ENCODE peak calls at places on chromosome 6, in four cellular contexts. L is transverse colon, H is right cardiac atrium, S is Panc1. U is an unnamed sample.

GRCh38 chr6:6966569-6966968 is 141.2 kb upstream of the RREB1 start:
- DNase-seq in L (no peak), S (no peak), H (no peak), U (no peak)

GRCh38 chr6:120682145-120682544 is 652.1 kb downstream of the TBC1D32 start:
- DNase-seq in H (no peak), L (no peak), S (no peak), U (no peak)

GRCh38 chr6:146650799-146651481 is 52.2 kb downstream of the ADGB start:
- DNase-seq in H (no peak), S (no peak), L (no peak), U (peak)

GRCh38 chr6:1262704-1263038 is 49.2 kb upstream of the FOXQ1 start:
- DNase-seq in S (no peak), H (no peak), L (no peak), U (no peak)

GRCh38 chr6:44527961-44528644 is 140.6 kb downstream of the CDC5L start:
- DNase-seq in S (no peak), L (no peak), H (no peak), U (no peak)

GRCh38 chr6:102655823-102656222 is 1262.3 kb downstream of the GRIK2 start:
- DNase-seq in H (no peak), L (no peak), S (no peak), U (no peak)

GRCh38 chr6:3176562-3177355 is 19.4 kb upstream of the TUBB2A start:
- DNase-seq in H (no peak), S (peak), L (no peak), U (peak)

GRCh38 chr6:83770910-83771309 is 62.0 kb upstream of the SNAP91 start:
- DNase-seq in H (no peak), L (no peak), S (no peak), U (no peak)

GRCh38 chr6:106486236-106486635 is 125.7 kb downstream of the CRYBG1 start:
- DNase-seq in S (no peak), H (no peak), L (no peak), U (no peak)

GRCh38 chr6:29474996-29475395 is 12.8 kb downstream of the MAS1L start:
- DNase-seq in H (no peak), S (no peak), L (no peak), U (no peak)

GRCh38 chr6:155033021-155033801 is 38.1 kb downstream of the TIAM2 start:
- DNase-seq in H (no peak), L (no peak), S (no peak), U (no peak)

GRCh38 chr6:137491478-137491877 is 2.7 kb downstream of the OLIG3 start:
- DNase-seq in S (no peak), H (no peak), L (no peak), U (no peak)

GRCh38 chr6:75528423-75528822 is 34.8 kb upstream of the FILIP1 start:
- DNase-seq in L (no peak), S (no peak), H (no peak), U (no peak)

GRCh38 chr6:75526502-75527127 is 33.0 kb upstream of the FILIP1 start:
- DNase-seq in S (peak), H (no peak), L (peak), U (peak)

GRCh38 chr6:75525682-75526081 is 32.1 kb upstream of the FILIP1 start:
- DNase-seq in H (no peak), S (no peak), L (no peak), U (no peak)

GRCh38 chr6:75524322-75524972 is 30.8 kb upstream of the FILIP1 start:
- DNase-seq in S (peak), H (no peak), L (no peak), U (peak)
- H3K4me3 ChIP-seq in S (peak), H (peak), L (no peak), U (peak)

DNA sequence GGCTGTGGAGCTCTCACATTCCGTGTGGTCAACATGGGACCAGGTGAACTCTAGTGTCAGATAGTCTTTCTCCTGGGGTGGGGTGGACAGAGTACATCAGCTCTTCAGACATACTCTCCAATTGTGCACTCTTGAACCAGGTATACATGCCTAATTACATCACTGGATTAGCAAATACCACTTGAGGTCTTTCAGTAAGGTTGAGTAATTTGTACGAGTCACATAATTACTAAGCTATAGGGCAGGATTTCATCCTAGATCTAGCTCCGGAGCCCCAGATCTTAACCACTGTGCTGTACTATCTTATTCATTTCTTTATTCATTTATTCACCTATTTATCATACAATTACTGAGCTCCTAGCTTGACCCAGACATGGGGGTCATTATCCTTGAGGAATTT is 821.3 kb downstream of the TFAP2A start:
- DNase-seq in S (no peak), H (no peak), L (no peak), U (no peak)
- H3K4me3 ChIP-seq in S (no peak), H (no peak), L (no peak), U (no peak)

GRCh38 chr6:35729722-35730121 is 7.1 kb upstream of the ARMC12 start:
- DNase-seq in L (peak), H (no peak), S (no peak), U (no peak)

GRCh38 chr6:35727935-35728662 is 8.7 kb upstream of the ARMC12 start:
- DNase-seq in H (peak), S (no peak), L (peak), U (peak)

GRCh38 chr6:35729349-35729678 is 7.5 kb upstream of the ARMC12 start:
- DNase-seq in L (no peak), H (no peak), S (no peak), U (no peak)

GRCh38 chr6:35727206-35727934 is 9.5 kb upstream of the ARMC12 start:
- DNase-seq in S (no peak), H (peak), L (peak), U (peak)

DNA sequence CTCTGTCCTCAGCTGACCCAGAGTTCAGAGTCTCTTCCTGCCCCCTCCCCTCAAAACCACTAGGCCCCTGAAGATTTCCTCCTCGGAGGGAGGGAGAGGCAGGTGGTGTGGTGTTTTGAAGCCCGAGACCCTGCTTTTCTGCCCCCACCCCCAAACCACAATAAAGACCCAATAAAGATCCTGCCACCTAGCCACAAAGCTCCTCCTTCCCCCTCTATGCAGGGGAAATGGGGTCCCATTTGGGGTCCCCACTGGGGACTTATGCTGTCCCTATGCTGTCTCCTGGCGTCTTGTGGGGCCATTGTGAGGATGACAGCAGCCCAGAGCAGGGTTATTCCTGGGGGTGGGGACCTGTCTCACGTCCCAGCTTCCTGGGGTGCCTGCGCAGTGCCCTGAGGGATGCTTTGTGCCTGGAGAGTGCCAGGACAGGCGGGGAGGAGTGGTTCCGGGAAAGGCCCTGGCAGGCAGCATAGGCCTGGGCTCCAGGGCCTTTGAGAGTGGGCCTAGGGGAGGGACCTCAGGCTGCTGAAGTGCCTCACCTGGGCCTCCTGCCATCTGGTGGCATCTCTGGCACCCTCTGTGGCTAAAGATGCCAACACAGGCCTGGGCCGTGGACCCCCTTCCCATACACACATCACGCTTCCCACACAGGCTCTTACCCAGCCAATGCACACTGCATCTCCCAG is 8.0 kb upstream of the ARMC12 start:
- DNase-seq in S (no peak), H (peak), L (peak), U (no peak)
- H3K4me3 ChIP-seq in S (peak), H (no peak), L (no peak), U (no peak)

DNA sequence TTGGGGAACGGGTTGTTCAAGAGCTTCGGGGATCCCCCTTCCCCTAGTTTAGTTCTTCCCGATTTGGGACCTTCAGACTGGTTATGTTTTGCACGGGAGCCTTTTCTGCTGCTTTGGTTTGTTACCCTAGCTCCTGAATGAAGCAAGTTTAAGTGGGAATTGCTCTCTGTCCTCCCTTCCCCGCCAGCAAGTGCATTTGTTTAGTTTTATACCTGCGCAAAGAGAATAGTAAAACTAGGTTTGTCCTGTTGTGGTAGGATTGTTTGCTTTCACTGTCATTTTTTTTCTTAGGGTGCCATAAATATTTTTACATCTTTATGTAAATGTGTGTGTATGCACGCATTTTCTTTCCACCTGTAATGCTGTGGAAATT is 657 bp downstream of the SH3BGRL2 start:
- DNase-seq in S (no peak), H (no peak), L (peak), U (no peak)
- H3K4me3 ChIP-seq in S (peak), H (peak), L (peak), U (peak)

DNA sequence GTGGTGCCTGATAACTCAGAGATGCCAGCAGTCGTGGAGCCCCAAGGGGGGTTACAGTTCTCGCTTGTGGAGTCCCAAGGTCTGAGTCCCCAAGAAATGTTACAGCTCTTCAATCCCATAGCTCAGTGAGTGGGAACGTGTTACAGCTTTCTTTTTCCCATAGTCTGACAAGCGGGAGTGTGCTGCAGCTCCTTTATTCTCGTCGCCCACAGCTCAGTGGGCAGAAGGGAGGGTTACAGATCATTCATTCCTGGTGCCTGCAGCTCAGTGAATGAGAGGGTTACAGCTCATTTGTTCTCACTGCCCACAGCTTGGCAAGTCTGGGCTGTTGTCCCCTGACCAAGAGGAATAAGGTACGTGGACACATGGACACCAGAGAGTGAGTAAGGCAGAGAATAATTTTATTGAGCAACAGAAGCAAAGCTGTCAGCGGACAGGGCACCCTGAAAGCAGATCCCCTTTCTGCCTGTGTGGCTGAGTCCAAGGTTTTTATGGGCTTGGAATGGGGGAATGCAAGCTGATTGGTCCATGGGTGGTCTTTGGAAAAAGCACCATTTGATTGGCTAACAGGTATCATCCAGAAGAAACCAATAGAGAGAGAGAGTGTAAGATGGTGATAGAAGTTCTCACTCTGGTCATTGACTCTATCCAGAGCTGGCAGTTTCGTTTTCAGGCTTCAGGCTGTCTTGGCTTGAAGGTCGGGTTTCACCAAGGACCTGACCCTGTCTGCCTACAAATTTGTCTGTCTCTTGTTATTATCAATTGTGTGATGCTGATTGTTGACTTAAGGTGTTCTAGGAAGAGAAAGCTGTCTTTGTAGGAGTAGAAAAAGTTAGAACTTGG is 16.4 kb downstream of the RNF217 start:
- DNase-seq in H (no peak), L (no peak), S (no peak), U (no peak)
- H3K4me3 ChIP-seq in H (no peak), L (no peak), S (no peak), U (no peak)